ENCODE peak calls at places on chromosomes 6 and 20, in seven cellular contexts. A, B, R, J, F, C and D are unnamed samples.

GRCh38 chr20:112396-112795 is 24.9 kb downstream of the DEFB125 start:
- DNase-seq in C (no peak), J (no peak), B (no peak), F (no peak), A (no peak), R (no peak), D (no peak)

GRCh38 chr6:45882671-45883070 is 133.0 kb downstream of the CLIC5 start:
- DNase-seq in B (no peak), C (no peak), R (no peak), J (no peak), F (no peak), A (no peak), D (no peak)

GRCh38 chr6:5619249-5619648 is 357.9 kb downstream of the FARS2 start:
- DNase-seq in J (no peak), C (no peak), B (no peak), R (no peak), F (no peak), A (no peak), D (no peak)

GRCh38 chr6:21883929-21884328 is 290.4 kb downstream of the SOX4 start:
- DNase-seq in R (no peak), A (no peak), F (no peak), C (no peak), B (no peak), J (no peak), D (no peak)

GRCh38 chr6:31225735-31226134 is 46.2 kb downstream of the HLA-C start:
- DNase-seq in A (no peak), C (no peak), B (no peak), J (no peak), F (no peak), R (no peak), D (no peak)

GRCh38 chr20:17928211-17928611 is 40.4 kb downstream of the SNX5 start:
- DNase-seq in B (no peak), J (no peak), F (no peak), C (no peak), A (no peak), R (no peak), D (no peak)

GRCh38 chr20:21189761-21190523 is 64.1 kb downstream of the KIZ start:
- DNase-seq in B (no peak), R (no peak), C (no peak), F (no peak), J (no peak), A (no peak), D (no peak)

GRCh38 chr6:84618046-84618752 is 146.2 kb downstream of the TBX18 start:
- DNase-seq in B (no peak), R (peak; percentile 63), F (peak; percentile 88), C (no peak), A (no peak), J (peak; percentile 87), D (peak; percentile 95)

GRCh38 chr6:88641178-88641903 is 322.1 kb downstream of the RNGTT start:
- DNase-seq in A (no peak), C (no peak), F (no peak), R (no peak), J (peak; percentile 22), B (no peak), D (no peak)

GRCh38 chr6:51494342-51494741 is 593.1 kb downstream of the PKHD1 start:
- DNase-seq in C (no peak), R (no peak), J (no peak), A (no peak), F (no peak), B (no peak), D (no peak)

GRCh38 chr6:35017461-35018183 is 123.5 kb downstream of the TCP11 start:
- DNase-seq in R (no peak), J (peak; percentile 26), F (peak; percentile 72), C (no peak), B (no peak), A (peak; percentile 64), D (peak; percentile 22)

GRCh38 chr6:148990427-148990826 is 243.6 kb downstream of the UST start:
- DNase-seq in F (no peak), A (no peak), J (no peak), R (no peak), B (no peak), C (no peak), D (no peak)

GRCh38 chr6:162625846-162626540 is 101.6 kb downstream of the PRKN start:
- DNase-seq in F (no peak), J (no peak), A (no peak), R (no peak), C (no peak), B (no peak), D (no peak)

GRCh38 chr20:58854638-58855471 is 2.3 kb downstream of the GNAS start:
- DNase-seq in F (no peak), C (no peak), A (no peak), J (no peak), B (no peak), R (no peak), D (no peak)
- H3K4me3 ChIP-seq in F (peak overlapping the region; percentile 17), C (peak overlapping the region; percentile 14), A (peak overlapping the region; percentile 16), J (peak overlapping the region; percentile 26), B (no peak overlapping the region), R (peak overlapping the region; percentile 9), D (no peak overlapping the region)

GRCh38 chr20:38125157-38126056 is 39.7 kb downstream of the TGM2 start:
- DNase-seq in B (peak; percentile 63), F (peak; percentile 90), R (no peak), J (no peak), C (no peak), A (peak; percentile 74), D (peak; percentile 84)

GRCh38 chr20:38126146-38126912 is 38.7 kb downstream of the TGM2 start:
- DNase-seq in R (no peak), A (no peak), F (peak; percentile 58), B (no peak), J (no peak), C (no peak), D (no peak)

GRCh38 chr20:38128691-38129090 is 36.4 kb downstream of the TGM2 start:
- DNase-seq in A (no peak), R (no peak), B (no peak), C (no peak), J (no peak), F (no peak), D (no peak)

GRCh38 chr20:38127920-38128528 is 37.0 kb downstream of the TGM2 start:
- DNase-seq in J (no peak), A (no peak), C (no peak), F (no peak), B (no peak), R (no peak), D (no peak)

GRCh38 chr20:38127011-38127621 is 38.0 kb downstream of the TGM2 start:
- DNase-seq in B (peak; percentile 58), J (peak; percentile 67), F (peak; percentile 78), A (no peak), C (peak; percentile 5), R (peak; percentile 55), D (peak; percentile 80)
- TF ChIP-seq CTCF in B (no peak), J (no peak), F (no peak), A (peak; percentile 11), C (no peak), R (no peak), D (no peak)

GRCh38 chr6:29941476-29941875 is 856 bp upstream of the HLA-A start:
- DNase-seq in J (peak; percentile 41), A (no peak), F (no peak), R (no peak), C (no peak), B (no peak), D (no peak)

GRCh38 chr6:29941006-29941405 is 1.3 kb upstream of the HLA-A start:
- DNase-seq in A (no peak), F (no peak), B (no peak), C (no peak), R (no peak), J (no peak), D (no peak)

GRCh38 chr6:29943053-29943966 is 978 bp downstream of the HLA-A start:
- DNase-seq in J (no peak), F (no peak), B (no peak), C (no peak), A (peak; percentile 32), R (no peak), D (no peak)

GRCh38 chr6:29942275-29943052 is at the start of gene HLA-A:
- DNase-seq in C (peak; percentile 89), A (peak; percentile 91), B (peak; percentile 87), J (peak; percentile 93), R (peak; percentile 84), F (peak; percentile 97), D (peak; percentile 93)

GRCh38 chr6:29941916-29942274 is 437 bp upstream of the HLA-A start:
- DNase-seq in J (no peak), B (no peak), A (no peak), R (no peak), C (no peak), F (no peak), D (peak; percentile 23)
- H3K4me3 ChIP-seq in J (peak overlapping the region; percentile 66), B (peak overlapping the region; percentile 75), A (peak overlapping the region; percentile 72), R (peak overlapping the region; percentile 70), C (peak overlapping the region; percentile 44), F (peak overlapping the region; percentile 69), D (peak overlapping the region; percentile 76)

GRCh38 chr6:155319902-155320301 is 5.6 kb upstream of the TFB1M start:
- DNase-seq in F (no peak), J (no peak), C (no peak), B (no peak), A (no peak), R (no peak), D (no peak)

GRCh38 chr6:155315516-155315871 is 1.2 kb upstream of the TFB1M start:
- DNase-seq in B (no peak), J (peak; percentile 5), A (no peak), C (no peak), R (no peak), F (peak; percentile 56), D (no peak)

GRCh38 chr6:155316419-155316818 is 2.1 kb upstream of the TFB1M start:
- DNase-seq in R (no peak), F (no peak), C (no peak), J (no peak), B (no peak), A (no peak), D (no peak)

GRCh38 chr6:155314773-155315515 is 660 bp upstream of the TFB1M start:
- DNase-seq in F (peak; percentile 96), B (peak; percentile 88), J (peak; percentile 83), R (peak; percentile 36), A (peak; percentile 25), C (peak; percentile 19), D (no peak)

DNA sequence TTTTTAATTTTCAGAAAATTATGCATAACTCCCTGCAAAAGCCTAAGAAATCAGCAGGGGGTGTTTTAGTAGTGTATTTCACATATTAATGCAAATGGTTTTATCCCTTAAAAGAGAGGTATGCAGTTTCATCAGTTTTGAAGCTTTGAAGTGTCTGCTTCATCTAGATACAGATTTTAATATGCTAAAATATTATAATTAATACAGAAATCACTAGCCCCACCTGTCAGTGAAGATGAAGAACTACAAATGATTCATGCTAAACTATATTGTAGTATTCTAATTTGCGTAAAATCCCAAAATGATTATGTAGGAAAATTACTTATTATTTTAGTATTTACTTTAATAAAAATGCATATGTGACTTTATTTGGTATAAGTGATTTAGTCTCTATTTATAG is 2.9 kb upstream of the TFB1M start:
- DNase-seq in R (no peak), A (no peak), B (no peak), C (no peak), F (peak; percentile 50), J (no peak), D (peak; percentile 9)
- TF ChIP-seq CTCF in R (no peak), A (peak; percentile 34), B (no peak), C (peak; percentile 39), F (peak; percentile 42), J (peak; percentile 43), D (peak; percentile 23)

GRCh38 chr20:43710370-43711044 is 16.3 kb downstream of the GTSF1L start:
- DNase-seq in A (no peak), R (no peak), C (no peak), F (no peak), J (no peak), B (no peak), D (no peak)
- H3K4me3 ChIP-seq in A (no peak overlapping the region), R (no peak overlapping the region), C (no peak overlapping the region), F (no peak overlapping the region), J (no peak overlapping the region), B (no peak overlapping the region), D (no peak overlapping the region)